ENCODE peak calls at places on chromosome 19, in ten cellular contexts. T is A549, P is transverse colon, D is tibial nerve, E is ovary, J is suprapubic skin, O is H1, H is K562, S is SK-N-SH, L is upper lobe of left lung. Z is an unnamed sample.

GRCh38 chr19:13906525-13906904 is 514 bp downstream of the CC2D1A start:
- DNase-seq in T (no peak), O (no peak), E (no peak), P (peak), H (peak), S (peak), D (no peak), J (no peak), L (peak), Z (peak)

GRCh38 chr19:18109731-18110671 is 12.4 kb downstream of the MAST3 start:
- DNase-seq in P (peak), D (no peak), J (no peak), E (no peak), L (peak), S (peak), O (no peak), T (no peak), H (peak), Z (peak)

GRCh38 chr19:46610851-46611770 is 10.0 kb downstream of the CALM3 start:
- DNase-seq in L (no peak), H (no peak), P (peak), T (no peak), O (no peak), J (no peak), D (peak), S (peak), E (no peak), Z (no peak)

GRCh38 chr19:17607936-17608335 is 52.5 kb downstream of the COLGALT1 start:
- DNase-seq in O (no peak), S (no peak), P (no peak), E (no peak), L (no peak), T (no peak), D (no peak), J (no peak), H (no peak), Z (no peak)

GRCh38 chr19:41328818-41329220 is 18.8 kb downstream of the CCDC97 start:
- DNase-seq in O (no peak), E (no peak), J (no peak), T (no peak), L (peak), P (no peak), S (no peak), H (no peak), D (no peak), Z (no peak)

GRCh38 chr19:10009269-10009665 is 1.0 kb downstream of the COL5A3 start:
- DNase-seq in O (no peak), H (peak), P (peak), E (peak), T (no peak), S (peak), L (no peak), D (peak), J (peak), Z (peak)

GRCh38 chr19:2461751-2462634 is 5.2 kb upstream of the LMNB2 start:
- DNase-seq in H (peak), E (peak), P (peak), J (no peak), D (no peak), T (no peak), O (no peak), L (peak), S (peak), Z (peak)

GRCh38 chr19:14843169-14843568 is 5.6 kb downstream of the OR7A10 start:
- DNase-seq in O (no peak), H (no peak), E (no peak), D (no peak), S (no peak), J (no peak), P (no peak), L (no peak), T (no peak), Z (no peak)

GRCh38 chr19:13499682-13500081 is 6.6 kb downstream of the CACNA1A start:
- DNase-seq in O (no peak), T (no peak), J (no peak), H (no peak), L (no peak), E (no peak), P (no peak), S (no peak), D (no peak), Z (no peak)

GRCh38 chr19:5627395-5627904 is 4.6 kb downstream of the SAFB start:
- DNase-seq in E (no peak), T (no peak), O (no peak), S (no peak), H (peak), P (peak), J (no peak), L (peak), D (peak), Z (peak)

GRCh38 chr19:11387154-11388034 is 3.3 kb upstream of the EPOR start:
- DNase-seq in J (no peak), P (no peak), D (no peak), H (no peak), O (no peak), L (peak), E (no peak), S (no peak), T (no peak), Z (no peak)

GRCh38 chr19:13526552-13526951 is 20.3 kb upstream of the CACNA1A start:
- DNase-seq in T (no peak), S (no peak), H (peak), D (no peak), J (no peak), O (peak), L (no peak), E (no peak), P (no peak), Z (no peak)

GRCh38 chr19:19022380-19022961 is 10.8 kb downstream of the SUGP2 start:
- DNase-seq in J (no peak), L (no peak), H (no peak), P (no peak), O (no peak), E (no peak), T (no peak), S (no peak), D (no peak), Z (no peak)

GRCh38 chr19:54096642-54097106 is 3.9 kb downstream of the OSCAR start:
- DNase-seq in D (no peak), H (peak), P (peak), L (peak), S (no peak), O (no peak), J (no peak), E (no peak), T (peak), Z (no peak)

GRCh38 chr19:33394006-33394722 is 20.7 kb downstream of the CEBPG start:
- DNase-seq in H (no peak), L (peak), T (no peak), P (no peak), E (no peak), S (no peak), O (no peak), J (peak), D (peak), Z (no peak)

GRCh38 chr19:39497850-39498261 is 891 bp upstream of the DLL3 start:
- DNase-seq in J (no peak), S (peak), H (peak), L (no peak), E (no peak), P (peak), T (no peak), O (no peak), D (no peak), Z (no peak)

GRCh38 chr19:1045247-1045603 is 5.3 kb downstream of the ABCA7 start:
- DNase-seq in H (peak), O (no peak), T (peak), E (no peak), L (no peak), P (peak), S (peak), J (no peak), D (no peak), Z (peak)

GRCh38 chr19:13557756-13558398 is 51.6 kb upstream of the CACNA1A start:
- DNase-seq in P (peak), H (no peak), S (no peak), J (no peak), D (no peak), E (no peak), L (no peak), T (no peak), O (no peak), Z (no peak)

GRCh38 chr19:16637535-16637934 is 9.5 kb upstream of the MED26 start:
- DNase-seq in E (no peak), H (no peak), J (no peak), T (no peak), D (no peak), O (no peak), S (no peak), L (no peak), P (no peak), Z (no peak)

GRCh38 chr19:29410974-29411615 is 114.7 kb upstream of the VSTM2B start:
- DNase-seq in O (no peak), S (no peak), D (no peak), L (no peak), P (no peak), T (no peak), H (no peak), J (no peak), E (peak), Z (no peak)

GRCh38 chr19:17915940-17916593 is 16.7 kb upstream of the CCDC124 start:
- DNase-seq in D (no peak), P (no peak), S (no peak), O (no peak), E (no peak), T (peak), H (no peak), J (no peak), L (no peak), Z (peak)

GRCh38 chr19:13260883-13261653 is 110.9 kb downstream of the IER2 start:
- DNase-seq in L (peak), D (no peak), P (no peak), T (peak), E (no peak), H (peak), S (no peak), J (no peak), O (no peak), Z (peak)

GRCh38 chr19:12703056-12703455 is 6.6 kb upstream of the FBXW9 start:
- DNase-seq in O (peak), P (no peak), S (peak), L (no peak), J (no peak), H (peak), E (no peak), T (no peak), D (no peak), Z (no peak)

GRCh38 chr19:41887711-41888382 is 4.9 kb downstream of the ARHGEF1 start:
- DNase-seq in E (no peak), L (peak), H (no peak), T (no peak), D (no peak), J (no peak), O (peak), P (peak), S (no peak), Z (peak)

GRCh38 chr19:18090545-18091216 is 3.9 kb upstream of the IL12RB1 start:
- DNase-seq in D (no peak), O (no peak), J (no peak), P (no peak), S (no peak), T (no peak), L (peak), H (peak), E (no peak), Z (no peak)

GRCh38 chr19:44525721-44526430 is 3.6 kb downstream of the CEACAM20 start:
- DNase-seq in S (no peak), D (no peak), L (no peak), E (no peak), J (no peak), T (no peak), O (no peak), P (no peak), H (no peak), Z (no peak)
- TF ChIP-seq CTCF in S (no peak), D (no peak), L (no peak), E (no peak), J (no peak), T (no peak), O (no peak), P (no peak), H (no peak), Z (no peak)

GRCh38 chr19:56113071-56113632 is 7.9 kb downstream of the ZNF787 start:
- DNase-seq in E (no peak), J (no peak), D (no peak), T (no peak), S (no peak), L (no peak), P (no peak), H (no peak), O (no peak), Z (no peak)

GRCh38 chr19:56111601-56112312 is 9.3 kb downstream of the ZNF787 start:
- DNase-seq in T (no peak), O (no peak), E (no peak), D (no peak), P (peak), J (peak), S (peak), L (peak), H (no peak), Z (peak)

GRCh38 chr19:56114051-56114694 is 6.9 kb downstream of the ZNF787 start:
- DNase-seq in L (no peak), O (no peak), T (no peak), D (no peak), H (no peak), E (no peak), J (no peak), P (no peak), S (no peak), Z (no peak)

GRCh38 chr19:56110515-56111448 is 10.3 kb downstream of the ZNF787 start:
- DNase-seq in J (peak), O (no peak), S (peak), D (no peak), H (no peak), E (peak), T (no peak), L (peak), P (peak), Z (peak)

DNA sequence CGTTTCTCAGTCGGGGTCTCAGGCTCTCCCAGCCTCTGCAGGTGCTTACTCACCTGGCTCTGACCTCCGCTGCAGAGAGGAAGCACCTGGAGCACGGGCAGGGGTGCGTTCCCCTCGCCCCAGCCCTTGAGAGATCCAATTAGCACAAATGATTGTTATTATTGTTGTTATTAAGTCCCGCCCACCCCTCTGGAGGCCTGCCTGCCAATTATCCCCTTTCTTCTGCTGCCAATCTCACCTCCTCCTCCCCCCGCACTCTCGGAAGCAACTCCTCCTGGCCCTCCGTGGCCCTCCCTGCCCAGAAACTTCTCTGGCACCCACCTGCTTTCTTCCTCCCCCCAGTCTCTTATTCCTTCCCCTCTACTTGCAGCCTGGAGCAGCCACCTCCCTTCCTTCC is 8.8 kb downstream of the ZNF787 start:
- DNase-seq in P (no peak), S (peak), O (no peak), J (peak), T (no peak), L (no peak), D (no peak), H (no peak), E (no peak), Z (no peak)
- TF ChIP-seq EP300 in P (no peak), S (no peak), O (no peak), J (no peak), T (no peak), L (no peak), D (no peak), H (no peak), E (no peak), Z (no peak)

DNA sequence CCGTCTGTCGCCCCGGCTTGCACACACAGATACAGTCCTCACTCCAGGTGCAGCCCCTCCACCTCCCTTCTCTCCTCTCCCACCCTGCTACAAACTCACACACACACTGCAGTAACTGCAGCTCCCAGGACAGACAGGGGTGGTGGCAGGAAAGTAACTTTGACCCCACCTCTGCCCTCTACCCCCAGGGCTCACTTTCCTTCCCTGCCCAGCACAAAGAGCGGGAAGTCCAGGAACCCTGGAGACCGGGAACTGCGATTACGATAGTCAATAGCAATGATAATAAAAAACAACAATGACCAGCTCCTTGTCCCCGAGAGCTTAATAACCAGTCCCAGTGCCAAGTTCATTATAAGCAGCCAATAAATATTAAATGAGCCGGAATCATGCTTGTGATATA is at the start of gene CEACAM20:
- DNase-seq in J (no peak), T (no peak), O (no peak), P (no peak), H (no peak), L (no peak), S (no peak), E (no peak), D (no peak), Z (no peak)
- H3K4me3 ChIP-seq in J (no peak), T (no peak), O (no peak), P (no peak), H (no peak), L (no peak), S (no peak), E (no peak), D (no peak), Z (no peak)

DNA sequence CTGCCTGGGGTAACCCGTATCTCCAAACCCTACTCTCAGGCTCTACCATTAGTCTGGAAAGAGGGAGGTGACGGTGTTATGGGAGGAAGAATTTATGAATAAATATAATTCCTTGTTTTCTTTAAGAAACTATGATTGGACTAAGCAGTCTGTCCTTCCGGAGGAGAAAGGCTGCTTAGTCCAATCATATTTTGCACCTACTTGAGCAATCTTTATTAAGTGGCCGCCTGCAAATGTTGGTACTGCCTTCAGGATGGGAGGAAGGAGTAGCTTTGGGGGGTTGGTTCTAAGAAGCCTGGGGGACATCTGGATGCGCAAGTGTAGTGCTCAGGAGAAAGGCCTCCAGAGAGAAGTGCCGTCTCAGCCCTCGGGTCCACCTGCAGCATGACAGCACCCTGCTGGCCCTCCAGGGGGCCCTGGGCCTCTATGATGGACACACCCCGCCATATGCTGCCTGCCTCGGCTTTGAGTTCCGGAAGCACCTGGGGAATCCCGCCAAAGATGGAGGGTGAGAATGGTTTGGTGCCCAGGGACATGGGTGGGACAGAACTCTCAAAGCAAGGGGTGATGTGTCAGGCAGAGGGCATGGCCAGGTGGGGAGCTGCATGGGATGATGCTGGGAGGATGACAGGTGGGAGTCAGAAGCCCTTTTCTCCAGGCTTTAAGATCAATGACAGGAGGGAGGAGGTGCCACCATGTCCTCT is 4.0 kb downstream of the ACP4 start:
- DNase-seq in E (no peak), H (peak), P (peak), D (no peak), S (peak), L (no peak), J (no peak), T (peak), O (no peak), Z (no peak)
- TF ChIP-seq CTCF in E (no peak), H (peak), P (peak), D (no peak), S (no peak), L (no peak), J (no peak), T (no peak), O (no peak), Z (no peak)

GRCh38 chr19:3620145-3620816 is 6.3 kb downstream of the CACTIN start:
- DNase-seq in H (no peak), J (no peak), T (no peak), S (no peak), E (no peak), D (no peak), L (no peak), P (no peak), O (no peak), Z (no peak)

GRCh38 chr19:3621689-3622088 is 4.9 kb downstream of the CACTIN start:
- DNase-seq in O (no peak), E (no peak), D (no peak), P (no peak), H (no peak), S (no peak), L (no peak), T (no peak), J (no peak), Z (no peak)

GRCh38 chr19:3623716-3624115 is 2.9 kb downstream of the CACTIN start:
- DNase-seq in E (no peak), T (no peak), J (no peak), D (no peak), L (no peak), S (no peak), P (no peak), H (no peak), O (no peak), Z (no peak)

GRCh38 chr19:3620817-3621547 is 5.6 kb downstream of the CACTIN start:
- DNase-seq in T (no peak), J (no peak), O (no peak), L (no peak), S (no peak), P (no peak), H (no peak), D (no peak), E (no peak), Z (no peak)

GRCh38 chr19:3622224-3622623 is 4.4 kb downstream of the CACTIN start:
- DNase-seq in D (no peak), H (no peak), P (no peak), L (no peak), J (no peak), E (no peak), S (no peak), O (no peak), T (no peak), Z (no peak)
- TF ChIP-seq EP300 in D (no peak), H (no peak), P (no peak), L (no peak), J (no peak), E (no peak), S (no peak), O (no peak), T (no peak), Z (no peak)

GRCh38 chr19:7413629-7414028 is 64.9 kb downstream of the ARHGEF18 start:
- DNase-seq in T (no peak), P (no peak), L (no peak), E (no peak), O (no peak), D (no peak), H (no peak), S (no peak), J (no peak), Z (no peak)
- H3K4me3 ChIP-seq in T (no peak), P (no peak), L (no peak), E (no peak), O (no peak), D (no peak), H (no peak), S (no peak), J (no peak), Z (no peak)